ENCODE peak calls at places on chromosomes 3 and 15, in six cellular contexts. J, A, X, P, W and Y are unnamed samples.

GRCh38 chr15:55770808-55771207 is 27.9 kb upstream of the PRTG start:
- DNase-seq in J (no peak), A (no peak), X (no peak), P (no peak), W (no peak), Y (no peak)

GRCh38 chr3:39038165-39038564 is 13.6 kb downstream of the SCN11A start:
- DNase-seq in J (no peak), A (no peak), X (no peak), P (no peak), W (no peak), Y (no peak)

GRCh38 chr3:172153335-172153861 is 114.0 kb downstream of the FNDC3B start:
- DNase-seq in J (no peak), A (no peak), X (no peak), P (no peak), W (no peak), Y (no peak)

GRCh38 chr3:9934235-9934621 is 594 bp downstream of the CRELD1 start:
- DNase-seq in J (no peak), A (peak; percentile 43), X (no peak), P (no peak), W (no peak), Y (no peak)

GRCh38 chr3:178236555-178237277 is 299.5 kb upstream of the KCNMB2 start:
- DNase-seq in J (no peak), A (no peak), X (no peak), P (no peak), W (no peak), Y (no peak)

GRCh38 chr3:40308725-40309438 is 625 bp upstream of the EIF1B start:
- DNase-seq in J (no peak), A (no peak), X (no peak), P (no peak), W (no peak), Y (peak; percentile 5)

GRCh38 chr3:184565421-184566211 is 4.0 kb downstream of the EPHB3 start:
- DNase-seq in J (no peak), A (no peak), X (no peak), P (no peak), W (no peak), Y (no peak)

GRCh38 chr3:195204360-195205166 is 66.4 kb downstream of the XXYLT1 start:
- DNase-seq in J (no peak), A (no peak), X (no peak), P (peak; percentile 38), W (no peak), Y (no peak)

GRCh38 chr15:57118013-57118799 is 199.8 kb downstream of the TCF12 start:
- DNase-seq in J (no peak), A (no peak), X (no peak), P (no peak), W (peak; percentile 27), Y (no peak)

GRCh38 chr3:111069974-111070751 is 1.5 kb upstream of the NECTIN3 start:
- DNase-seq in J (no peak), A (no peak), X (no peak), P (no peak), W (no peak), Y (no peak)
- TF ChIP-seq TAF1 in J (no peak), A (no peak), X (no peak), P (no peak), W (no peak), Y (no peak)

GRCh38 chr15:59283717-59284336 is 77.2 kb downstream of the LDHAL6B start:
- DNase-seq in J (no peak), A (no peak), X (no peak), P (no peak), W (peak; percentile 38), Y (no peak)
- TF ChIP-seq POLR2A in J (no peak), A (no peak), X (no peak), P (no peak), W (no peak), Y (no peak)

GRCh38 chr15:101534376-101534970 is 45.0 kb upstream of the PCSK6 start:
- DNase-seq in J (no peak), A (no peak), X (peak; percentile 32), P (no peak), W (no peak), Y (no peak)

GRCh38 chr15:101536875-101537405 is 47.4 kb upstream of the PCSK6 start:
- DNase-seq in J (no peak), A (no peak), X (peak; percentile 37), P (no peak), W (no peak), Y (no peak)

GRCh38 chr15:101533371-101534140 is 44.0 kb upstream of the PCSK6 start:
- DNase-seq in J (no peak), A (no peak), X (peak; percentile 17), P (no peak), W (no peak), Y (no peak)

GRCh38 chr15:101536166-101536874 is 46.8 kb upstream of the PCSK6 start:
- DNase-seq in J (no peak), A (no peak), X (peak; percentile 26), P (no peak), W (no peak), Y (no peak)

GRCh38 chr15:101535170-101535902 is 45.8 kb upstream of the PCSK6 start:
- DNase-seq in J (no peak), A (no peak), X (peak; percentile 41), P (no peak), W (no peak), Y (no peak)
- TF ChIP-seq TAF1 in J (no peak), A (no peak), X (no peak), P (no peak), W (no peak), Y (no peak)

DNA sequence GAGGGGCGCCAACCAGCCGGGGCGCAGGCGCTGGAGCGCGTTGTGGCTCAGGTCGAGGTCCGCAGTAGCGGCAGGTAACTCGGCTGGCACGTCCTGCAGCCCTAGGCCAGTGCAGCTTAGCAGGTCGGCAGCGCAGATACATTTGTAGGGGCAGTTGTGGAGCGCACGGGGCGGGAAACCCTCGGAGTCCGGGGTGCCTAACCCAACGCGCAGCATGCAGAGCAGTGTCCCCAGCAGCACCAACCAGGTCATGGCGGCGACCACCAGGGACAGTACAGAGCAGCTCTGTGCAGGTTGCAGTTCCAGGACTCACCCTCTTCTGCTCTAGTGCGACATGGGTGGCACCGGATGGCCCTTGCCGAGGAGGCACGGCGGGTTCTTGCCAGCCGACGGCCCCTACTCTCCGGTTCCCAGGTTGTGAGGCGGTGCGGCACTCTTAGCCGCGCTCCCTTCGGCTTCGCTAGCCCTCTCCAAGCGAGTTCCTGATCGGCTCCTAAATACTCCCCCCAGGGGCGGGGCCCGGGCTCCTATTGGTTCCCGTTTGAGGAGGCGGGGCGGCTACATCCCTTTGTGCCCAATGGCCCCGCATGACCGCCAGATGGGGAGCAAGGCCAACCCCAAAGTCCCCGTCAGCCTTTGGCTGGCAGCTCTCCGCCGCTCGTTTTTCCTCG is at the start of gene AMIGO3:
- DNase-seq in J (peak; percentile 96), A (peak; percentile 67), X (peak; percentile 97), P (peak; percentile 40), W (no peak), Y (peak; percentile 97)
- TF ChIP-seq POLR2A in J (peak; percentile 78), A (no peak), X (peak; percentile 95), P (peak; percentile 75), W (no peak), Y (peak; percentile 73)

GRCh38 chr15:74055804-74056203 is 26.5 kb downstream of the GOLGA6A start:
- DNase-seq in J (no peak), A (no peak), X (no peak), P (no peak), W (no peak), Y (no peak)

GRCh38 chr15:74050127-74050526 is 32.2 kb downstream of the GOLGA6A start:
- DNase-seq in J (no peak), A (no peak), X (no peak), P (no peak), W (no peak), Y (no peak)

GRCh38 chr15:74053941-74054529 is 28.3 kb downstream of the GOLGA6A start:
- DNase-seq in J (peak; percentile 68), A (peak; percentile 89), X (peak; percentile 86), P (peak; percentile 21), W (peak; percentile 37), Y (peak; percentile 50)

GRCh38 chr15:74050835-74051234 is 31.5 kb downstream of the GOLGA6A start:
- DNase-seq in J (no peak), A (no peak), X (no peak), P (no peak), W (no peak), Y (no peak)

GRCh38 chr15:74053497-74053896 is 28.9 kb downstream of the GOLGA6A start:
- DNase-seq in J (no peak), A (no peak), X (no peak), P (no peak), W (no peak), Y (no peak)
- TF ChIP-seq TAF1 in J (no peak), A (no peak), X (no peak), P (no peak), W (no peak), Y (no peak)

DNA sequence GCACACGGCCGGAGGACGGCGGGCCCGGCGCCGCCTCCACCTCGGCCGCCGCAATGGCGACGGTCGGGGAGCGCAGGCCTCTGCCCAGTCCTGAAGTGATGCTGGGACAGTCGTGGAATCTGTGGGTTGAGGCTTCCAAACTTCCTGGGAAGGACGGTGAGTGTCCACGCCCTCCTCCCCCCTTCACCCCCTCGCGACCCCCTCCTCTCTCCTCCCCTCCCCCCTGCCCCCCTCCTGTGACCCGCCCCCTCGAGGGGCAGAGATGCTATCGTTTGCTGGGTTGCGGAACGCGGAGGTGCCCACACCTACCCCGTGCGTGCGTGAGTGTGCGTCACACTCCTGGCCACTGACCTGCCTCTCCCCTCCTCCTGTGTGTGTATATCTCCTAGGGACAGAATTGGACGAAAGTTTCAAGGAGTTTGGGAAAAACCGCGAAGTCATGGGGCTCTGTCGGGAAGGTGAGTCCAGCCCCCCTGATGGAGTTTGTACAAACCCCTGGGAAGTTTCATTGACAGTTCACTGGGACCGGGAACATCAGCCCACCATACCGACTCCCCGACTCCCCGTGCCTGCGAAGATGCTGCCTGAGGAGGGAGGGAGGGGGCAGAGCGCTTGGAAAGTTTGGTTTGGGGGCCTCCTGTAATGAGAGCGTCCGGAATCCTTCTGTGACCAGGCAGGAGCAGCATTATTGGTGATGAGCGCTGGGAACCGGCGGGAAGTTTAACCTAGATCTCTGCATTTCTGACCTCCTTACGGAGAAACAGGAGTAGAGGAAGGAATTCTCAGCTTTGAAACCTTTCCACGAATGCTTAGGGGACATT is 795 bp upstream of the SCAANT1 start:
- DNase-seq in J (no peak), A (peak; percentile 42), X (peak; percentile 79), P (no peak), W (peak; percentile 21), Y (no peak)
- TF ChIP-seq POLR2A in J (no peak), A (no peak), X (no peak), P (no peak), W (no peak), Y (no peak)

DNA sequence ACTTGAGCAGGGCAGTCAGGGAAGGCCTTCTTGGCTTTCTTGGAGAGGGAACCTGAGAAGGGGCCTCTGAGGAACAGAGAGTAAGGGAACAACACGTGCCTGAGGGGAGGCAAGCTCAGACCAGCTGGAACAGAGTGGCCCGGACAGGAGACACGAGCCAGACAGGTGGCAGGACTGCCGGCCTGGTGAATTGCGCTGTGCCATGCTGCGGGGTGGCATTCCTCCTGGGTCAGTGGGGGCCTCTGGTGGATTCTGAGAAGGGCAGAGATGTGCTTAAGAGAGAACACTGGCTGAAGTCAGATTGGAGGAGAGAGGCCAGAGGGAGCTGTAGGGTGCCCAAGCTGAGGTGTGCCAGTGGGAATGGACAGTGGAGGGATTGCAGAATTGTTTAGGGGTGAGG is 4.9 kb downstream of the CHAC1 start:
- DNase-seq in J (no peak), A (no peak), X (no peak), P (no peak), W (no peak), Y (no peak)
- TF ChIP-seq TAF1 in J (no peak), A (no peak), X (no peak), P (no peak), W (no peak), Y (no peak)